ENCODE peak calls at places on chromosomes 1 and 21, in seven cellular contexts. S is aorta; J is prostate gland; F is uterus; G is effector memory CD4-positive, alpha-beta T cell; D is CD4-positive, alpha-beta T cell; R is IMR-90. Y is an unnamed sample.

GRCh38 chr1:218828125-218828650 is 345.5 kb upstream of the LYPLAL1 start:
- DNase-seq in S (no peak), J (no peak), D (no peak), R (no peak), F (no peak), G (no peak), Y (no peak)

GRCh38 chr1:37070126-37070525 is 35.8 kb upstream of the GRIK3 start:
- DNase-seq in D (no peak), G (no peak), J (no peak), F (no peak), S (no peak), R (no peak), Y (no peak)

GRCh38 chr1:176073524-176074157 is 133.4 kb downstream of the COP1 start:
- DNase-seq in G (no peak), R (peak; percentile 72), J (peak; percentile 35), S (no peak), F (peak; percentile 51), D (no peak), Y (no peak)

GRCh38 chr1:227729881-227730629 is 5.0 kb downstream of the JMJD4 start:
- DNase-seq in F (no peak), J (no peak), D (no peak), G (no peak), R (peak; percentile 64), S (peak; percentile 77), Y (no peak)

GRCh38 chr1:16202281-16203210 is 9.9 kb downstream of the ARHGEF19 start:
- DNase-seq in G (no peak), R (no peak), D (no peak), J (no peak), S (no peak), F (no peak), Y (no peak)

GRCh38 chr21:38912789-38913119 is 107.0 kb downstream of the ETS2 start:
- DNase-seq in S (no peak), D (no peak), F (no peak), G (no peak), R (no peak), J (no peak), Y (no peak)

GRCh38 chr1:184504695-184505338 is 118.0 kb downstream of the C1orf21 start:
- DNase-seq in D (no peak), R (no peak), F (no peak), J (no peak), S (no peak), G (no peak), Y (no peak)

GRCh38 chr1:181089777-181090505 is 1.4 kb downstream of the IER5 start:
- DNase-seq in D (peak; percentile 51), F (peak; percentile 84), J (peak; percentile 71), S (peak; percentile 90), G (peak; percentile 82), R (peak; percentile 65), Y (peak; percentile 71)

GRCh38 chr1:100955322-100955721 is 59.4 kb downstream of the SLC30A7 start:
- DNase-seq in G (no peak), D (no peak), J (no peak), F (no peak), S (no peak), R (peak; percentile 92), Y (no peak)

GRCh38 chr1:230025686-230026085 is 41.4 kb upstream of the GALNT2 start:
- DNase-seq in R (no peak), J (no peak), F (no peak), D (no peak), G (no peak), S (no peak), Y (no peak)

GRCh38 chr1:1631793-1632420 is at the start of gene MMP23B:
- DNase-seq in R (no peak), F (no peak), D (no peak), S (peak; percentile 78), G (no peak), J (no peak), Y (no peak)

GRCh38 chr1:186183970-186184628 is 191.0 kb downstream of the TPR start:
- DNase-seq in D (no peak), J (no peak), F (no peak), G (no peak), S (no peak), R (no peak), Y (no peak)

GRCh38 chr1:41174170-41174569 is 67.9 kb downstream of the SCMH1 start:
- DNase-seq in R (no peak), F (no peak), G (no peak), D (no peak), J (no peak), S (no peak), Y (no peak)

GRCh38 chr21:38875694-38876492 is 70.2 kb downstream of the ETS2 start:
- DNase-seq in F (no peak), G (no peak), D (no peak), S (no peak), J (no peak), R (peak; percentile 57), Y (no peak)

GRCh38 chr1:2088434-2088833 is 38.2 kb downstream of the PRKCZ start:
- DNase-seq in R (peak; percentile 90), G (no peak), F (peak; percentile 16), J (no peak), D (no peak), S (no peak), Y (no peak)

GRCh38 chr1:148388260-148389026 is 94.7 kb downstream of the PPIAL4G start:
- DNase-seq in D (peak; percentile 82), G (peak; percentile 68), R (peak; percentile 91), F (peak; percentile 89), J (peak; percentile 90), S (peak; percentile 94), Y (peak; percentile 95)

GRCh38 chr1:241614144-241614543 is 26.0 kb downstream of the CHML start:
- DNase-seq in D (no peak), G (no peak), R (no peak), F (no peak), S (no peak), J (no peak), Y (no peak)

GRCh38 chr1:8510041-8510823 is 192.3 kb downstream of the SLC45A1 start:
- DNase-seq in S (no peak), D (no peak), F (peak; percentile 63), G (no peak), J (no peak), R (peak; percentile 88), Y (peak; percentile 73)

GRCh38 chr1:214270097-214270635 is 10.8 kb upstream of the SMYD2 start:
- DNase-seq in R (no peak), D (no peak), S (no peak), F (no peak), J (no peak), G (no peak), Y (no peak)

GRCh38 chr1:202010042-202011015 is at the start of gene ELF3:
- DNase-seq in G (no peak), S (no peak), D (no peak), F (no peak), J (peak; percentile 97), R (no peak), Y (no peak)

GRCh38 chr1:168482106-168482505 is 61.7 kb downstream of the XCL2 start:
- DNase-seq in F (no peak), J (no peak), R (no peak), D (no peak), S (no peak), G (no peak), Y (no peak)

GRCh38 chr1:235093013-235093618 is 35.5 kb downstream of the TOMM20 start:
- DNase-seq in G (no peak), D (no peak), F (no peak), S (no peak), R (peak; percentile 60), J (no peak), Y (no peak)

GRCh38 chr1:155208406-155208655 is 164 bp upstream of the MTX1 start:
- DNase-seq in S (no peak), D (no peak), G (no peak), R (no peak), J (no peak), F (no peak), Y (no peak)

GRCh38 chr21:31041295-31042079 is 3.2 kb upstream of the KRTAP19-8 start:
- DNase-seq in G (no peak), J (no peak), R (no peak), D (no peak), F (no peak), S (no peak), Y (no peak)
- H3K27ac ChIP-seq in G (no peak overlapping the region), J (no peak overlapping the region), R (no peak overlapping the region), D (no peak overlapping the region), F (no peak overlapping the region), S (no peak overlapping the region), Y (no peak overlapping the region)

DNA sequence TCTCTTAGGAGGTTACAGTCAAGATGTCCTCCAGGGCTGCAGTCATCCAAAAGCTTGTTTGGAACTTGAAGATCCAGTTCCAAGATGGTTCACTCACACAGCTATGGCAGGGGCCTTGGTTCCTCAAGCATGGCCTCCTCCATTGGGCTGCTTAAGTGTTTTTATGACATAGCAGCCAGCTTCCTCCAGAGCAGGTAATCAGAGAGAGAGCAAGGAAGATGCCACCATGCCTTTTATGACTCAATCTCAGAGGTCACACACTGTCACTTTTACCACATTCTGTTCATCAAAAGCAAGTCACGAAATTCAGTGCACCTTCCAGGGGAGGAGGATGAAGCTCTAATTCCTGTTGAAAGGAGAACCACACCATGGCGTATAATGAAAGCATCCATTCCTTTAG is 17.1 kb downstream of the ELAPOR1 start:
- DNase-seq in J (no peak), S (no peak), G (no peak), R (no peak), F (no peak), D (no peak), Y (no peak)
- H3K27ac ChIP-seq in J (no peak overlapping the region), S (no peak overlapping the region), G (no peak overlapping the region), R (no peak overlapping the region), F (no peak overlapping the region), D (no peak overlapping the region), Y (peak overlapping the region; percentile 25)

GRCh38 chr1:18956189-18957135 is at the start of gene IFFO2:
- DNase-seq in J (peak; percentile 98), R (peak; percentile 90), D (peak; percentile 98), F (peak; percentile 98), S (peak; percentile 100), G (peak; percentile 99), Y (peak; percentile 95)
- H3K27ac ChIP-seq in J (peak within 1 kb of the TSS; percentile 78), R (peak within 1 kb of the TSS; percentile 70), D (peak within 1 kb of the TSS; percentile 74), F (peak within 1 kb of the TSS; percentile 86), S (peak within 1 kb of the TSS; percentile 58), G (peak within 1 kb of the TSS; percentile 99), Y (peak within 1 kb of the TSS; percentile 76)

DNA sequence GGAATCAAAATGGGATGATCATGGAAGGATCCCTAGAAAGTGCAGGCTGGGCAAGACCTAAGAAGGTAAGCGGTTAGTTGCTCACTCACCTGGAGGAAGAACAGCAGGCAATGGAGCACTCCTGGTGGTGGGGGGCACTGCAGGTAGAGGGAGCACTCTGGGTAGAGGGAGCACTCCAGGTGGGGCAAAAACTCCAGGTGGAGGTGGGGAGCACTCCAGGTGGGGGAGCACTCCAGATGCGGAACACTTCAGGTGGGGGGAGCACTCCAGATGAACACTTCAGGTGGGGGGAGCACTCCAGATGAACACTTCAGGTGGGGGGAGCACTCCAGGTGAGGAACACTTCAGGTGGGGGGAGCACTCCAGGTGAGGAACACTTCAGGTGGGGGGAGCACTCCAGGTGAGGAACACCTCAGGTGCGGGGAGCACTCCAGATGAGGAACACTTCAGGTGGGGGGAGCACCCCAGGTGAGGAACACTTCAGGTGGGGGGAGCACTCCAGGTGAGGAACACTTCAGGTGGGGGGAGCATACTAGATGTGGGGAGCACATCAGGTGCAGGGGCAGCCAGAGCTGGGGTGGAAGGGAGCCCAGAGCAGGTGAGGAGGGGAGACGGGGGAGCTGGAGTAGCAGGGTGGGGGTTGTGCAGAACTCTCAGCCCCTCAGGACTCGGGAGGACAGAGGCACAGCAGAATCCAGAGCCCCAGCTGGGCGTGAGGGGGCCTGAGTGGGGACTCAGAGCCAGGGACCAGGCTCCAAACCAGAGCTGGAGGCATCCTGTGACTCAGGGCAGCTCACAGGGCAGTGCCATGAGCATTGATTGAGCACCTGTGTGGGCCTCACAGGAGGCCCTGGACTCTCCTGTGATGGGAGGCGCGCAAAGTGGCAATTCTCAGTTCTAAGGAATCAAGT is 37.7 kb upstream of the COL6A1 start:
- DNase-seq in D (no peak), J (no peak), S (peak; percentile 53), F (no peak), R (no peak), G (no peak), Y (no peak)
- H3K27ac ChIP-seq in D (no peak overlapping the region), J (no peak overlapping the region), S (no peak overlapping the region), F (no peak overlapping the region), R (no peak overlapping the region), G (no peak overlapping the region), Y (no peak overlapping the region)

Y was measured in right atrium auricular region.